ENCODE peak calls at places on chromosomes 7 and 10, in five cellular contexts. Q, T, D, G and M are unnamed samples.
A peak's percentile ranks its signal among the peaks of the same experiment; 100 is the strongest.

GRCh38 chr10:72024596-72024995 is 60.4 kb downstream of the CHST3 start:
- DNase-seq in G (no peak), T (no peak), Q (no peak), D (no peak), M (no peak)

GRCh38 chr7:110801502-110801901 is 289.4 kb upstream of the LRRN3 start:
- DNase-seq in G (no peak), Q (no peak), T (no peak), D (no peak), M (no peak)

GRCh38 chr10:77504870-77505257 is 132.7 kb downstream of the KCNMA1 start:
- DNase-seq in Q (peak; percentile 23), T (no peak), G (peak; percentile 54), D (no peak), M (no peak)

GRCh38 chr10:565146-565545 is 124.3 kb downstream of the DIP2C start:
- DNase-seq in T (no peak), D (no peak), Q (no peak), G (no peak), M (no peak)

GRCh38 chr7:1289681-1290261 is 57.1 kb downstream of the UNCX start:
- DNase-seq in T (no peak), Q (no peak), G (no peak), D (no peak), M (no peak)

GRCh38 chr7:89777499-89777898 is 376.8 kb upstream of the STEAP1 start:
- DNase-seq in Q (no peak), G (no peak), D (no peak), T (no peak), M (no peak)

GRCh38 chr10:9781681-9782080 is 1236.0 kb upstream of the CELF2 start:
- DNase-seq in Q (peak; percentile 71), G (no peak), D (no peak), T (no peak), M (no peak)

GRCh38 chr7:91657386-91658120 is 222.9 kb downstream of the MTERF1 start:
- DNase-seq in T (no peak), D (no peak), Q (peak; percentile 64), G (no peak), M (no peak)

GRCh38 chr7:94643771-94644545 is 12.0 kb downstream of the SGCE start:
- DNase-seq in Q (no peak), G (no peak), T (no peak), D (no peak), M (no peak)

GRCh38 chr7:105352922-105353668 is 35.6 kb downstream of the SRPK2 start:
- DNase-seq in Q (peak; percentile 13), T (no peak), G (no peak), D (no peak), M (no peak)

GRCh38 chr10:113689574-113689973 is 9.9 kb downstream of the CASP7 start:
- DNase-seq in G (no peak), T (no peak), D (no peak), Q (no peak), M (no peak)

GRCh38 chr10:99345350-99345749 is 16.2 kb downstream of the CNNM1 start:
- DNase-seq in Q (no peak), D (no peak), T (no peak), G (no peak), M (no peak)

GRCh38 chr7:37382546-37383088 is 66.0 kb downstream of the ELMO1 start:
- DNase-seq in G (no peak), T (no peak), D (no peak), Q (no peak), M (no peak)

GRCh38 chr7:18320971-18321567 is 174.5 kb upstream of the HDAC9 start:
- DNase-seq in G (peak; percentile 37), T (no peak), Q (peak; percentile 76), D (no peak), M (peak; percentile 8)

GRCh38 chr10:77432398-77432797 is 205.2 kb downstream of the KCNMA1 start:
- DNase-seq in T (no peak), D (no peak), Q (no peak), G (no peak), M (no peak)

GRCh38 chr7:75559355-75559986 is 67.4 kb downstream of the SPDYE5 start:
- DNase-seq in G (no peak), Q (peak; percentile 5), T (no peak), D (no peak), M (no peak)

GRCh38 chr10:18312385-18313145 is 172.3 kb downstream of the CACNB2 start:
- DNase-seq in G (no peak), T (peak; percentile 19), Q (peak; percentile 70), D (no peak), M (no peak)

GRCh38 chr7:97971120-97971989 is 18.6 kb downstream of the OCM2 start:
- DNase-seq in Q (peak; percentile 23), G (peak; percentile 6), D (peak; percentile 6), T (no peak), M (no peak)

GRCh38 chr10:28533571-28534304 is 820 bp downstream of the WAC start:
- DNase-seq in Q (peak; percentile 60), G (peak; percentile 61), D (peak; percentile 62), T (peak; percentile 75), M (peak; percentile 64)

GRCh38 chr7:28130277-28130676 is 50.3 kb downstream of the JAZF1 start:
- DNase-seq in Q (peak; percentile 94), G (no peak), D (no peak), T (no peak), M (no peak)

GRCh38 chr10:132225849-132226205 is 39.1 kb downstream of the DPYSL4 start:
- DNase-seq in D (no peak), G (no peak), Q (no peak), T (no peak), M (no peak)

GRCh38 chr7:136254148-136254547 is 277.0 kb upstream of the MTPN start:
- DNase-seq in D (no peak), G (no peak), T (no peak), Q (no peak), M (no peak)

GRCh38 chr10:86632951-86633350 is 21.4 kb upstream of the OPN4 start:
- DNase-seq in G (no peak), Q (no peak), D (no peak), T (no peak), M (no peak)
- TF ChIP-seq CTCF in G (no peak), Q (peak; percentile 14), D (no peak), T (no peak), M (no peak)

GRCh38 chr7:88223265-88223664 is 3.4 kb upstream of the SRI start:
- DNase-seq in D (no peak), G (no peak), Q (no peak), T (no peak), M (no peak)

GRCh38 chr7:88217675-88218427 is 2.0 kb downstream of the SRI start:
- DNase-seq in G (no peak), Q (no peak), T (no peak), D (no peak), M (no peak)

GRCh38 chr7:88218836-88219605 is 817 bp downstream of the SRI start:
- DNase-seq in T (peak; percentile 49), G (peak; percentile 46), D (no peak), Q (peak; percentile 65), M (peak; percentile 47)

GRCh38 chr7:88218428-88218745 is 1.5 kb downstream of the SRI start:
- DNase-seq in D (no peak), T (no peak), Q (no peak), G (no peak), M (no peak)

DNA sequence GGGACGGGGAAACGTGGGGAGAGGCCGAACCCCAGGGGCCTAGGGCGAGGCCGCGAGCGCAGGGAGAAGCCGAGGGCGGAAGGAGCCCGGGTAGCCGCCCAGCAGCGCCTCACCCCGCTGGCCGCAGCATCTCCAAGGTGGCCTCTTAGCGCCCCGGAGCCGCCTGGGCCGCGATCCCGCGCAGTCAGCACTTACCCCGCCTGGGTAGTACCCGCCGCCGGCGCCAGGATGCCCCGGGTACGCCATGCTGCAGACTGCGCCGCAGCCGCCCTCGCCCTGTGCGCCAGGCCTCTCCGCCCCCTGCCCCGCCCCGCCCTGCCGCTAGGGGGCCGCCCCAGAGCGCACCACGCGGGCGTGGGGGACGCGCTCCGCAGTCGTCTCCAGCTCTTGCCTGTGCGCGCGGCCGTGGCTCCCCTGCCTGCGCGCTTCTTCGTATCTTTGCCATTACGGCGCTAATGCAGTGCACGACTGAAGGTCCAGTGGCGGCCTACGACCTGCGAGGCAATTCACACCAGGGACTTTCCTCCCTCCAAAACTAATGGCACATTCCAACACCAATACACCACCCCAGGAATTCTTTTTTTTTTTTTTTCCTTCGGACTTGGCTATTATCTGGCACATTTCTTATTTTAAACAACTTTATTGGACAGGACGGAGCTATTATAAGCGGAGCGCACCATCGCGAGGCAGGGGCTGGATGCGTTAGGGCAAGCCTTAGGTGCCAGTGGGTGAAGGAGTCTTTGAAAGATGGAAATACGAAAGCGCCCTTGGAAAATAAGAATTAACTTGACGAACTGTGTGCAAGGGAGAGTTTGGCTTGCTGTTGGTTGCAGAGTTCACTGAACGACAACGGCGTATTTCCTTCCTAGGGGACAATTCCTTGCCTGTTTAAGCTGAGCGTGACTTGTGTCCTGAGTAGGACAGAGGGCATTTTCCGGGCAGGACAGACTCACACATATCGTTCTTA is at the start of gene SRI:
- DNase-seq in Q (peak; percentile 80), T (peak; percentile 87), G (peak; percentile 90), D (peak; percentile 89), M (peak; percentile 96)
- TF ChIP-seq CTCF in Q (peak; percentile 42), T (peak; percentile 93), G (peak; percentile 92), D (peak; percentile 96), M (peak; percentile 98)

GRCh38 chr10:43436291-43437140 is at the start of gene ZNF487:
- DNase-seq in G (peak; percentile 94), Q (peak; percentile 89), T (peak; percentile 90), D (peak; percentile 79), M (peak; percentile 92)
- TF ChIP-seq CTCF in G (no peak), Q (peak; percentile 19), T (no peak), D (no peak), M (no peak)

GRCh38 chr10:49325916-49326783 is 27.2 kb downstream of the C10orf71 start:
- DNase-seq in D (no peak), T (no peak), G (no peak), Q (no peak), M (no peak)

GRCh38 chr10:49325131-49325915 is 26.4 kb downstream of the C10orf71 start:
- DNase-seq in D (no peak), T (no peak), G (no peak), Q (no peak), M (no peak)

GRCh38 chr10:49323896-49324270 is 24.9 kb downstream of the C10orf71 start:
- DNase-seq in Q (no peak), T (no peak), D (no peak), G (no peak), M (no peak)

GRCh38 chr10:49323171-49323895 is 24.4 kb downstream of the C10orf71 start:
- DNase-seq in D (no peak), G (no peak), Q (no peak), T (peak; percentile 37), M (no peak)

DNA sequence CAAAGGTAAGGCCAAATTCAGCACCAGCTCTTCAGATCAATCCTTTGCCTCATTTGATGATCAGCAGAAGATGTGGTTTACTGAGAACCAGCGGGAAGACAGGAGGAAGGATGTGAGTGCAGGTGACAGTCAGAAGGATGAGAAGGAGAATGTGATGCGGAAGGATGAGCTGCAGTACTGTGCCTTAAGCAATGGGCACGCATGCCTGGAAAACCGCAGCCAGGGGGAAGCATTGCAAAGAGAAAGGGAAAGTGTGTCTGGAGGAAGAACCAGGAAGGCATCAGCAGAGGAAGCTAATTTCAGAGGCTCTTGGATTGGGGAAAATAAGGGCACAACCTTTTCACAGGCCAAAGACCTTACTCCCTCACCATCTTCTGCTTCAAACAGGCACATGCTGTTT is 25.7 kb downstream of the C10orf71 start:
- DNase-seq in D (no peak), G (no peak), T (no peak), Q (peak; percentile 26), M (peak; percentile 13)
- TF ChIP-seq CTCF in D (no peak), G (no peak), T (no peak), Q (peak; percentile 50), M (no peak)